ENCODE peak calls at places on chromosomes 1 and 21, in four cellular contexts. D, L, M and I are unnamed samples.

GRCh38 chr1:207752456-207753132 is 740 bp downstream of the CD46 start:
- DNase-seq in M (no peak), L (no peak), D (peak), I (peak)

GRCh38 chr21:45631540-45631939 is 12.0 kb upstream of the PCBP3 start:
- DNase-seq in M (no peak), D (no peak), L (no peak), I (no peak)

GRCh38 chr1:49298304-49298703 is 521.6 kb upstream of the BEND5 start:
- DNase-seq in D (no peak), M (no peak), L (no peak), I (no peak)

GRCh38 chr1:8728464-8728863 is 89.0 kb downstream of the RERE start:
- DNase-seq in M (no peak), L (no peak), D (no peak), I (no peak)

GRCh38 chr21:37208056-37208705 is 59.0 kb downstream of the VPS26C start:
- DNase-seq in L (peak), M (peak), D (peak), I (no peak)

GRCh38 chr1:11873395-11873794 is 14.7 kb upstream of the NPPB start:
- DNase-seq in M (no peak), D (no peak), L (no peak), I (no peak)

GRCh38 chr1:65525297-65526048 is 105.0 kb downstream of the LEPR start:
- DNase-seq in M (no peak), D (no peak), L (peak), I (peak)

GRCh38 chr1:60813051-60813450 is 269.3 kb upstream of the NFIA start:
- DNase-seq in L (no peak), D (no peak), M (no peak), I (no peak)

GRCh38 chr1:32701951-32702598 is 495 bp downstream of the SYNC start:
- DNase-seq in M (no peak), L (no peak), D (no peak), I (no peak)

GRCh38 chr1:233253231-233254038 is 42.1 kb downstream of the PCNX2 start:
- DNase-seq in D (peak), M (no peak), L (no peak), I (no peak)

GRCh38 chr1:234963180-234963903 is 165.3 kb downstream of the TOMM20 start:
- DNase-seq in M (peak), D (peak), L (peak), I (no peak)

DNA sequence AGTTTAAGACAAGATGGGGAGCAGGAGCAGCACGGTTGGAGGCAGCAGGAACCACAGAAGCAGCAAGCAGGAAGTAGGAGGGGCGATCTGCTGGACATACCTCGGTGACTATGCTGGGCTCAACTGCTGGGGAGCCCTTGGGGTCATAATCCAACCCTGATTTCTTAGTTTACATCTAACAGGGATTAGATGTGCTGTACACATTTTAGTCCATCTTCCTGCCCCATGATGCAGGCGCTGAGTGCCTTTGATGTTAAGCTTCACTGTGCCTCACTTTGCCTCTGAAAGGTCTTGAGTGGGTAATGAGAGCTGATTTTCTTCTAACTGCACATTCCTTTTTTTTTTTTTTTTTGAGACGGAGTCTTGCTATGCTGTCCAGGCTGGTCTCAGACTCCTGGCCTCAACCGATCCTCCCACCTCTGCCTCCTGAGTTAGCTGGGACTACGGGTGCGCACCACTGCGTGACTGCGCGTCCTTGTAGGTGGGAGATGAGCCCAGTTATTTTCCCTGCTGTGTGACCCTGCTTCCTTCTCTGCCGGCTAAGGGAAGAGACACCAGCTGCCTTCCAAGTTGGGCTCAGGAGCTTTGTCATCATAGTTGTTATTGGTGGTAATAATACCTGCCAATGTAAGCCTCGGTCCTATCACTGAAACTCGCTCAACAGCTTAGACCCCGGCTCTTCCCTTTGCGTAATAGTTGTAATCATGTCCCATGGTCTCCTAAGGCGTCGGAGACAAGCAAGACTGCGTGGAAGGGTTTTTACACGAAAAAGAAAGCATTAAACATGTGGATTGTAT is 1.1 kb upstream of the RCAN3 start:
- DNase-seq in D (no peak), L (peak), M (no peak), I (no peak)
- TF ChIP-seq SP1 in D (no peak), L (no peak), M (no peak), I (no peak)

GRCh38 chr1:29428216-29428615 is 191.9 kb downstream of the PTPRU start:
- DNase-seq in M (no peak), L (no peak), D (no peak), I (no peak)

GRCh38 chr1:29433830-29434229 is 197.5 kb downstream of the PTPRU start:
- DNase-seq in D (no peak), M (no peak), L (no peak), I (no peak)

GRCh38 chr1:29426701-29427279 is 190.5 kb downstream of the PTPRU start:
- DNase-seq in D (no peak), L (no peak), M (no peak), I (no peak)

GRCh38 chr1:29428997-29429396 is 192.7 kb downstream of the PTPRU start:
- DNase-seq in D (no peak), L (no peak), M (no peak), I (no peak)

GRCh38 chr1:29431138-29431537 is 194.8 kb downstream of the PTPRU start:
- DNase-seq in L (no peak), M (no peak), D (no peak), I (no peak)
- TF ChIP-seq FOXM1 in L (no peak), M (no peak), D (no peak), I (no peak)

GRCh38 chr1:109793486-109794318 is 30.0 kb upstream of the EPS8L3 start:
- DNase-seq in M (no peak), L (peak), D (no peak), I (no peak)

GRCh38 chr1:109799445-109799844 is 35.7 kb upstream of the EPS8L3 start:
- DNase-seq in L (no peak), D (no peak), M (no peak), I (no peak)

GRCh38 chr1:109794319-109795132 is 30.8 kb upstream of the EPS8L3 start:
- DNase-seq in L (no peak), D (peak), M (no peak), I (no peak)

GRCh38 chr1:109800291-109800690 is 36.6 kb upstream of the EPS8L3 start:
- DNase-seq in D (no peak), L (no peak), M (no peak), I (no peak)

GRCh38 chr1:109796484-109797305 is 33.0 kb upstream of the EPS8L3 start:
- DNase-seq in L (peak), D (no peak), M (no peak), I (no peak)
- TF ChIP-seq FOXK2 in L (no peak), D (no peak), M (no peak), I (no peak)

DNA sequence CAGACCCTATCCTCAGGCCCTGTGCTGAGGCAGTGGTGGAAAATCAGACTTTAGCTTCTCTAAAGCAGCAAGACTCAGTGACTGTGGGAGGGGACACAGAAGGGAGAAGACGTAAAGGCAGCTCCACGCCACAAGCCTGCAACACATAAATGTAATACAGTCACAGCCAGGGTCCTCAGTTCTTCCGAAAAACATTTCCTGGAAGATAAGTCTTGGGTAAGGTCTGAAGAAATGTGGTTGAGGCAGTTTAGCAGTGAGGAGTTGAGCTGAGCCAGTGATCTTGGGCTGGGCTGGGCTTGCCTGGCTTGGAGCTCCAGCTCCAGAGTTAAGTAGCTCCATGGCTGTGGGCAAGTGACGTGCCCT is 127.8 kb upstream of the ADAR start:
- DNase-seq in L (no peak), M (no peak), D (no peak), I (no peak)
- TF ChIP-seq SP1 in L (no peak), M (no peak), D (no peak), I (no peak)

GRCh38 chr1:20216574-20216973 is 30.3 kb upstream of the PLA2G2C start:
- DNase-seq in L (peak), D (peak), M (no peak), I (peak)
- TF ChIP-seq FOXM1 in L (no peak), D (no peak), M (no peak), I (no peak)

GRCh38 chr1:1361233-1361981 is 3.1 kb upstream of the MXRA8 start:
- DNase-seq in L (no peak), D (no peak), M (no peak), I (no peak)
- TF ChIP-seq FOXK2 in L (no peak), D (no peak), M (no peak), I (no peak)

DNA sequence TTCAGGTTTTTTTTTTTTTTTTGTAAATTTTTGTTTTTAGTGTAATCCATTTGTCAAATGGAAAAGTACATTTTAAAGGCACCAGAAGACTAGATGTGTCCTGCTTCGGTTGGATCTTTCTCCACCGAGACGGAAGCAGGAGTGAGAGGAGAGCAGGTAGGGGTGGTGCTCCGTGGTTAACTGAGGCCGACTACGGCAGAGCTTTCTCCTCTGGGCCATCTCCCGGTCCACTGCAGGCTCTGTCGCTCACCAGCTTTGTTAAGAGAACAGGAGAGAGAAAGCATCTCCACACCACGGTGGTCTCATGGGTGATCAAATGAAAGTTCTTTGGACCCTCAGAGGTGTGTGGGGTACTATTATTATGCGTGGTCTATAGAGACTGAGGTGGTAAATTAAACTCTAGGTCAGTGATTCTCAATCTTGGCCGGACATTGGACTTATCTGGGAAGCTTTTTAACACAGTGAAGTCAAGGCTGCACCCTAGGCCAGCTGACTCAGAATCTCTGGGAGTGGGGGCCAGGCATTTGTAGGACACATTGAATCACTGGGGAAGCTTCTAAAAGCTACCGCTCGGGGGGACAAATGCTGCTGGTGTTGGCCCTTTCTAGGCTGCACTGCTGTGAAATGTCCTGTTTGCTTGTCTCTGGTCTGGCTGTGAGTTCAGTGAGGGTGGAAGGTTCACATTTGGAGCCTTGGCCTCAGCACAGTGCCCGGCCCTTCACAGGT is 25.0 kb downstream of the ABCA4 start:
- DNase-seq in D (peak), M (no peak), L (no peak), I (no peak)
- TF ChIP-seq SP1 in D (no peak), M (no peak), L (no peak), I (no peak)